ENCODE peak calls at places on chromosome 10, in eight cellular contexts. One of them, this sample, is unnamed.

GRCh38 chr10:79226391-79227245 is 120.7 kb upstream of the PPIF start:
- DNase-seq in GM23338: no peak
- DNase-seq in NCI-H1417: no peak
- DNase-seq in activated CD4-positive, alpha-beta T cell treated with anti-CD3 and anti-CD28 coated beads for 4 hours: no peak
- DNase-seq in GM18507: no peak
- DNase-seq in GF-D8: no peak
- DNase-seq in mucosa of gallbladder: no peak
- DNase-seq in SK-MEL-5: no peak
- DNase-seq in this sample: no peak

GRCh38 chr10:116620423-116621400 is at the start of gene PNLIPRP2:
- DNase-seq in GF-D8: no peak
- DNase-seq in activated CD4-positive, alpha-beta T cell treated with anti-CD3 and anti-CD28 coated beads for 4 hours: no peak
- DNase-seq in GM18507: no peak
- DNase-seq in SK-MEL-5: no peak
- DNase-seq in NCI-H1417: no peak
- DNase-seq in GM23338: no peak
- DNase-seq in mucosa of gallbladder: no peak
- DNase-seq in this sample: no peak

GRCh38 chr10:34816067-34817002 is 1.2 kb upstream of the PARD3 start:
- DNase-seq in GF-D8: no peak
- DNase-seq in GM23338: peak
- DNase-seq in GM18507: no peak
- DNase-seq in activated CD4-positive, alpha-beta T cell treated with anti-CD3 and anti-CD28 coated beads for 4 hours: no peak
- DNase-seq in NCI-H1417: peak
- DNase-seq in SK-MEL-5: peak
- DNase-seq in mucosa of gallbladder: no peak
- DNase-seq in this sample: no peak

GRCh38 chr10:123556736-123557135 is 109.4 kb upstream of the GPR26 start:
- DNase-seq in GM23338: no peak
- DNase-seq in SK-MEL-5: no peak
- DNase-seq in mucosa of gallbladder: no peak
- DNase-seq in GM18507: no peak
- DNase-seq in activated CD4-positive, alpha-beta T cell treated with anti-CD3 and anti-CD28 coated beads for 4 hours: no peak
- DNase-seq in GF-D8: no peak
- DNase-seq in NCI-H1417: no peak
- DNase-seq in this sample: no peak

GRCh38 chr10:123007558-123008378 is 827 bp downstream of the IKZF5 start:
- DNase-seq in SK-MEL-5: peak
- DNase-seq in GM23338: peak
- DNase-seq in activated CD4-positive, alpha-beta T cell treated with anti-CD3 and anti-CD28 coated beads for 4 hours: peak
- DNase-seq in GF-D8: peak
- DNase-seq in NCI-H1417: peak
- DNase-seq in GM18507: peak
- DNase-seq in mucosa of gallbladder: peak
- DNase-seq in this sample: peak

GRCh38 chr10:48551796-48552591 is 52.9 kb downstream of the ARHGAP22 start:
- DNase-seq in GM23338: peak
- DNase-seq in GM18507: peak
- DNase-seq in NCI-H1417: peak
- DNase-seq in SK-MEL-5: peak
- DNase-seq in mucosa of gallbladder: peak
- DNase-seq in activated CD4-positive, alpha-beta T cell treated with anti-CD3 and anti-CD28 coated beads for 4 hours: no peak
- DNase-seq in GF-D8: no peak
- DNase-seq in this sample: peak

GRCh38 chr10:116269612-116270011 is 3.4 kb downstream of the GFRA1 start:
- DNase-seq in mucosa of gallbladder: no peak
- DNase-seq in activated CD4-positive, alpha-beta T cell treated with anti-CD3 and anti-CD28 coated beads for 4 hours: no peak
- DNase-seq in NCI-H1417: no peak
- DNase-seq in GF-D8: no peak
- DNase-seq in GM23338: peak
- DNase-seq in SK-MEL-5: no peak
- DNase-seq in GM18507: no peak
- DNase-seq in this sample: no peak

GRCh38 chr10:3735175-3735574 is 49.8 kb downstream of the KLF6 start:
- DNase-seq in NCI-H1417: no peak
- DNase-seq in SK-MEL-5: no peak
- DNase-seq in GM18507: no peak
- DNase-seq in mucosa of gallbladder: no peak
- DNase-seq in activated CD4-positive, alpha-beta T cell treated with anti-CD3 and anti-CD28 coated beads for 4 hours: no peak
- DNase-seq in GF-D8: no peak
- DNase-seq in GM23338: peak
- DNase-seq in this sample: no peak

GRCh38 chr10:3757638-3758490 is 27.1 kb downstream of the KLF6 start:
- DNase-seq in SK-MEL-5: no peak
- DNase-seq in GM23338: no peak
- DNase-seq in mucosa of gallbladder: peak
- DNase-seq in NCI-H1417: no peak
- DNase-seq in activated CD4-positive, alpha-beta T cell treated with anti-CD3 and anti-CD28 coated beads for 4 hours: peak
- DNase-seq in GF-D8: no peak
- DNase-seq in GM18507: no peak
- DNase-seq in this sample: peak

GRCh38 chr10:43125274-43125845 is 12.9 kb upstream of the CSGALNACT2 start:
- DNase-seq in SK-MEL-5: no peak
- DNase-seq in GF-D8: no peak
- DNase-seq in GM18507: no peak
- DNase-seq in GM23338: no peak
- DNase-seq in NCI-H1417: no peak
- DNase-seq in mucosa of gallbladder: no peak
- DNase-seq in activated CD4-positive, alpha-beta T cell treated with anti-CD3 and anti-CD28 coated beads for 4 hours: no peak
- DNase-seq in this sample: no peak

GRCh38 chr10:121616291-121616690 is 18.0 kb upstream of the FGFR2 start:
- DNase-seq in GM23338: no peak
- DNase-seq in GF-D8: no peak
- DNase-seq in GM18507: no peak
- DNase-seq in activated CD4-positive, alpha-beta T cell treated with anti-CD3 and anti-CD28 coated beads for 4 hours: no peak
- DNase-seq in SK-MEL-5: no peak
- DNase-seq in mucosa of gallbladder: no peak
- DNase-seq in NCI-H1417: no peak
- DNase-seq in this sample: no peak

GRCh38 chr10:12949248-12949647 is 52.3 kb downstream of the CCDC3 start:
- DNase-seq in NCI-H1417: no peak
- DNase-seq in GM18507: no peak
- DNase-seq in SK-MEL-5: peak
- DNase-seq in GF-D8: no peak
- DNase-seq in activated CD4-positive, alpha-beta T cell treated with anti-CD3 and anti-CD28 coated beads for 4 hours: no peak
- DNase-seq in GM23338: peak
- DNase-seq in mucosa of gallbladder: no peak
- DNase-seq in this sample: no peak

GRCh38 chr10:93757136-93757535 is 600 bp upstream of the LGI1 start:
- DNase-seq in GM23338: peak
- DNase-seq in activated CD4-positive, alpha-beta T cell treated with anti-CD3 and anti-CD28 coated beads for 4 hours: no peak
- DNase-seq in mucosa of gallbladder: no peak
- DNase-seq in SK-MEL-5: no peak
- DNase-seq in GF-D8: no peak
- DNase-seq in GM18507: no peak
- DNase-seq in NCI-H1417: no peak
- DNase-seq in this sample: no peak

This sample was measured in B cell.